ENCODE peak calls at places on chromosomes 12 and 14, in five cellular contexts. J, Z, Y, S and H are unnamed samples.
A peak's percentile ranks its signal among the peaks of the same experiment; 100 is the strongest.

GRCh38 chr12:101785671-101786070 is 45.1 kb downstream of the GNPTAB start:
- DNase-seq in J (no peak), Z (no peak), Y (no peak), S (no peak), H (no peak)

GRCh38 chr14:58641509-58641908 is 3.7 kb downstream of the DACT1 start:
- DNase-seq in J (no peak), Z (no peak), Y (no peak), S (no peak), H (no peak)

GRCh38 chr12:57531836-57532235 is 9.2 kb downstream of the MBD6 start:
- DNase-seq in J (no peak), Z (no peak), Y (no peak), S (no peak), H (no peak)

GRCh38 chr14:58765375-58765774 is 127.6 kb downstream of the DACT1 start:
- DNase-seq in J (no peak), Z (no peak), Y (no peak), S (no peak), H (peak; percentile 58)

GRCh38 chr12:128989287-128989686 is 136.0 kb downstream of the GLT1D1 start:
- DNase-seq in J (no peak), Z (no peak), Y (no peak), S (no peak), H (no peak)

GRCh38 chr12:102394200-102394599 is 86.2 kb downstream of the IGF1 start:
- DNase-seq in J (no peak), Z (no peak), Y (no peak), S (no peak), H (no peak)

GRCh38 chr12:41437578-41437977 is 249.5 kb downstream of the PDZRN4 start:
- DNase-seq in J (no peak), Z (no peak), Y (no peak), S (no peak), H (no peak)

GRCh38 chr14:54446201-54446693 is 5.1 kb upstream of the CNIH1 start:
- DNase-seq in J (no peak), Z (no peak), Y (peak; percentile 24), S (peak; percentile 38), H (no peak)

GRCh38 chr12:132904718-132905328 is 17.4 kb upstream of the CHFR start:
- DNase-seq in J (peak; percentile 30), Z (peak; percentile 69), Y (no peak), S (peak; percentile 86), H (peak; percentile 26)

GRCh38 chr14:72961579-72962335 is 35.5 kb downstream of the DCAF4 start:
- DNase-seq in J (no peak), Z (no peak), Y (no peak), S (no peak), H (peak; percentile 6)

GRCh38 chr14:104367811-104368750 is 211.5 kb upstream of the C14orf180 start:
- DNase-seq in J (no peak), Z (no peak), Y (no peak), S (no peak), H (no peak)

GRCh38 chr14:31768355-31768754 is 207.2 kb downstream of the NUBPL start:
- DNase-seq in J (no peak), Z (no peak), Y (no peak), S (no peak), H (no peak)

GRCh38 chr12:103824290-103824689 is 16.7 kb downstream of the NT5DC3 start:
- DNase-seq in J (no peak), Z (no peak), Y (no peak), S (no peak), H (no peak)

GRCh38 chr12:117530796-117531195 is 169.4 kb upstream of the NOS1 start:
- DNase-seq in J (no peak), Z (no peak), Y (no peak), S (no peak), H (no peak)

GRCh38 chr14:34693228-34693939 is 21.0 kb downstream of the CFL2 start:
- DNase-seq in J (no peak), Z (no peak), Y (no peak), S (peak; percentile 13), H (no peak)

GRCh38 chr12:53107122-53107521 is 3.8 kb downstream of the SOAT2 start:
- DNase-seq in J (no peak), Z (no peak), Y (no peak), S (no peak), H (no peak)

GRCh38 chr12:31477669-31478068 is 113.3 kb downstream of the DENND5B start:
- DNase-seq in J (no peak), Z (no peak), Y (no peak), S (no peak), H (no peak)

GRCh38 chr12:21054334-21054733 is 76.7 kb upstream of the SLCO1B1 start:
- DNase-seq in J (no peak), Z (no peak), Y (no peak), S (no peak), H (no peak)

GRCh38 chr12:132427999-132428871 is 61.7 kb upstream of the FBRSL1 start:
- DNase-seq in J (no peak), Z (no peak), Y (no peak), S (no peak), H (no peak)

GRCh38 chr12:118925407-118926202 is 55.7 kb upstream of the SRRM4 start:
- DNase-seq in J (no peak), Z (no peak), Y (no peak), S (no peak), H (no peak)

GRCh38 chr14:89294060-89294459 is 123.0 kb downstream of the FOXN3 start:
- DNase-seq in J (no peak), Z (no peak), Y (no peak), S (no peak), H (no peak)

GRCh38 chr12:87160848-87161601 is 868.2 kb downstream of the C12orf50 start:
- DNase-seq in J (no peak), Z (no peak), Y (no peak), S (no peak), H (no peak)

GRCh38 chr14:101019974-101020710 is 116.6 kb upstream of the RTL1 start:
- DNase-seq in J (no peak), Z (no peak), Y (peak; percentile 1), S (peak; percentile 3), H (no peak)

GRCh38 chr12:89162704-89163261 is 189.5 kb downstream of the DUSP6 start:
- DNase-seq in J (no peak), Z (no peak), Y (peak; percentile 52), S (no peak), H (peak; percentile 97)

GRCh38 chr12:116539361-116539771 is 19.8 kb upstream of the MAP1LC3B2 start:
- DNase-seq in J (no peak), Z (no peak), Y (no peak), S (no peak), H (peak; percentile 84)

GRCh38 chr14:84404246-84404645 is 1125.7 kb upstream of the FLRT2 start:
- DNase-seq in J (peak; percentile 1), Z (no peak), Y (no peak), S (no peak), H (no peak)

GRCh38 chr14:55724736-55725135 is 144.7 kb downstream of the KTN1 start:
- DNase-seq in J (no peak), Z (no peak), Y (no peak), S (no peak), H (no peak)

GRCh38 chr14:43012817-43013216 is 1406.1 kb downstream of the LRFN5 start:
- DNase-seq in J (no peak), Z (no peak), Y (no peak), S (no peak), H (no peak)

GRCh38 chr12:110846615-110847566 is at the start of gene CCDC63:
- DNase-seq in J (peak; percentile 65), Z (peak; percentile 85), Y (no peak), S (peak; percentile 13), H (peak; percentile 52)

GRCh38 chr12:122363782-122364181 is 58.7 kb downstream of the CLIP1 start:
- DNase-seq in J (no peak), Z (no peak), Y (no peak), S (no peak), H (peak; percentile 48)

GRCh38 chr12:115044073-115044472 is 360.1 kb upstream of the TBX3 start:
- DNase-seq in J (no peak), Z (no peak), Y (no peak), S (no peak), H (no peak)

GRCh38 chr12:466039-466438 is 6.3 kb downstream of the B4GALNT3 start:
- DNase-seq in J (no peak), Z (peak; percentile 73), Y (no peak), S (no peak), H (no peak)

GRCh38 chr12:32568241-32568640 is 110.9 kb upstream of the DNM1L start:
- DNase-seq in J (no peak), Z (no peak), Y (no peak), S (no peak), H (peak; percentile 85)

GRCh38 chr12:57965766-57966165 is 24.4 kb downstream of the ATP23 start:
- DNase-seq in J (no peak), Z (no peak), Y (peak; percentile 17), S (no peak), H (no peak)

GRCh38 chr12:110917467-110917866 is 2.9 kb downstream of the MYL2 start:
- DNase-seq in J (no peak), Z (peak; percentile 38), Y (no peak), S (no peak), H (peak; percentile 20)

GRCh38 chr12:94560416-94561221 is 89.7 kb downstream of the TMCC3 start:
- DNase-seq in J (no peak), Z (no peak), Y (no peak), S (peak; percentile 42), H (no peak)

GRCh38 chr12:91343010-91343409 is 160.4 kb upstream of the DCN start:
- DNase-seq in J (no peak), Z (no peak), Y (no peak), S (no peak), H (no peak)
- H3K9me3 ChIP-seq in J (no peaks in the 10 kb centered on the region), Z (no peaks in the 10 kb centered on the region), Y (no peaks in the 10 kb centered on the region), S (no peaks in the 10 kb centered on the region), H (no peaks in the 10 kb centered on the region)

DNA sequence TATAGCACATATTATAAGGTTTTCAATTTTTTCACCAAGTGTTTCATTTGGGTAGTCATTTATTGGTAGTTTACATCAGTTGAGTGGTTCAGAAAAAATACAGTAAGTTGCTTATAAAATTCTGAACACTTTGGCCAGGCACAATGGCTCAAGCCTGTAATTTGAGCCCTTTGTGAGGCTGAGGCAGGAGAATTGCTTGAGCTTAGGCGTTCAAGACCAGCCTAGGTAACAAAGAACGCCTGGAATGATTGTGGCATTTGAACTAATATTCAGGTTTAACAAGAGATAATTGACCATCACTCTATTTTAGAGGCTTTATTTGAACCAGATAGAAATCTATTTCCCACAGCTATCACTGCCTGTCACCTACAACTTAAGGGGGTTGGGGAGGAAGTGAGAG is 22.7 kb downstream of the HIF1A start:
- DNase-seq in J (no peak), Z (no peak), Y (no peak), S (no peak), H (no peak)
- H3K4me1 ChIP-seq in J (no peaks in the 10 kb centered on the region), Z (peaks cover 27% of the 10 kb centered on the region), Y (no peaks in the 10 kb centered on the region), S (peaks cover 12% of the 10 kb centered on the region), H (peaks cover 12% of the 10 kb centered on the region)

GRCh38 chr14:95106966-95107365 is 50.4 kb downstream of the DICER1 start:
- DNase-seq in J (no peak), Z (no peak), Y (no peak), S (no peak), H (no peak)
- H3K36me3 ChIP-seq in J (peaks cover 44% of the 10 kb centered on the region), Z (peaks cover 58% of the 10 kb centered on the region), Y (peaks cover 93% of the 10 kb centered on the region), S (no peaks in the 10 kb centered on the region), H (peaks cover 25% of the 10 kb centered on the region)

GRCh38 chr14:47422191-47422590 is 253.2 kb downstream of the MDGA2 start:
- DNase-seq in J (peak; percentile 48), Z (no peak), Y (no peak), S (no peak), H (no peak)
- H3K9me3 ChIP-seq in J (no peaks in the 10 kb centered on the region), Z (no peaks in the 10 kb centered on the region), Y (no peaks in the 10 kb centered on the region), S (no peaks in the 10 kb centered on the region), H (no peaks in the 10 kb centered on the region)